ENCODE peak calls at places on chromosome 18, in five cellular contexts. P is tibial artery; J is CD8-positive, alpha-beta T cell; F is right atrium auricular region; I is A549. D is an unnamed sample.
A peak's percentile ranks its signal among the peaks of the same experiment; 100 is the strongest.

GRCh38 chr18:10234281-10234680 is 220.2 kb upstream of the APCDD1 start:
- DNase-seq in P (no peak), J (no peak), F (no peak), I (no peak), D (peak; percentile 39)

GRCh38 chr18:26655614-26656400 is 107.5 kb upstream of the KCTD1 start:
- DNase-seq in P (peak; percentile 74), J (no peak), F (no peak), I (peak; percentile 75), D (peak; percentile 59)

GRCh38 chr18:67924656-67925055 is 408.1 kb upstream of the DSEL start:
- DNase-seq in P (no peak), J (no peak), F (no peak), I (no peak), D (no peak)

GRCh38 chr18:26863122-26863879 is 2.2 kb downstream of the AQP4 start:
- DNase-seq in P (no peak), J (no peak), F (peak; percentile 63), I (peak; percentile 33), D (no peak)

GRCh38 chr18:28177828-28178635 is 1.1 kb upstream of the CDH2 start:
- DNase-seq in P (no peak), J (no peak), F (no peak), I (peak; percentile 66), D (peak; percentile 17)

GRCh38 chr18:71194438-71194837 is 905.6 kb downstream of the SOCS6 start:
- DNase-seq in P (no peak), J (no peak), F (no peak), I (no peak), D (no peak)

GRCh38 chr18:26185267-26185666 is 41.0 kb upstream of the TAF4B start:
- DNase-seq in P (no peak), J (no peak), F (no peak), I (peak; percentile 55), D (no peak)

GRCh38 chr18:59517446-59518171 is 158.5 kb upstream of the LMAN1 start:
- DNase-seq in P (no peak), J (no peak), F (no peak), I (no peak), D (no peak)

GRCh38 chr18:9826666-9827065 is 59.1 kb upstream of the TXNDC2 start:
- DNase-seq in P (no peak), J (no peak), F (no peak), I (no peak), D (no peak)

GRCh38 chr18:50285071-50285470 is 2.4 kb downstream of the CXXC1 start:
- DNase-seq in P (no peak), J (no peak), F (no peak), I (no peak), D (no peak)

GRCh38 chr18:12308386-12309100 is 502 bp downstream of the TUBB6 start:
- DNase-seq in P (peak; percentile 94), J (no peak), F (peak; percentile 96), I (peak; percentile 75), D (peak; percentile 90)

GRCh38 chr18:47209166-47209565 is 33.0 kb upstream of the IER3IP1 start:
- DNase-seq in P (no peak), J (no peak), F (no peak), I (no peak), D (no peak)

GRCh38 chr18:45336431-45336830 is 278.8 kb upstream of the SLC14A2 start:
- DNase-seq in P (no peak), J (no peak), F (no peak), I (no peak), D (no peak)

GRCh38 chr18:28168725-28169124 is 8.2 kb downstream of the CDH2 start:
- DNase-seq in P (no peak), J (no peak), F (no peak), I (no peak), D (no peak)

GRCh38 chr18:44098551-44099098 is 582.1 kb upstream of the SETBP1 start:
- DNase-seq in P (no peak), J (no peak), F (no peak), I (peak; percentile 4), D (peak; percentile 20)

GRCh38 chr18:74950479-74950878 is 258.5 kb downstream of the PTGR3 start:
- DNase-seq in P (no peak), J (no peak), F (no peak), I (no peak), D (no peak)

GRCh38 chr18:53644799-53645471 is 579.5 kb downstream of the MBD2 start:
- DNase-seq in P (no peak), J (no peak), F (no peak), I (no peak), D (no peak)

GRCh38 chr18:40984856-40985255 is 970.2 kb upstream of the PIK3C3 start:
- DNase-seq in P (no peak), J (no peak), F (no peak), I (no peak), D (no peak)

GRCh38 chr18:69874058-69874457 is 73.6 kb downstream of the CD226 start:
- DNase-seq in P (no peak), J (no peak), F (no peak), I (no peak), D (no peak)

GRCh38 chr18:28175047-28175929 is 1.6 kb downstream of the CDH2 start:
- DNase-seq in P (no peak), J (no peak), F (no peak), I (peak; percentile 25), D (peak; percentile 13)

GRCh38 chr18:33983126-33983525 is 241.6 kb downstream of the NOL4 start:
- DNase-seq in P (no peak), J (no peak), F (no peak), I (no peak), D (no peak)

GRCh38 chr18:46636040-46636630 is 20.9 kb downstream of the LOXHD1 start:
- DNase-seq in P (no peak), J (no peak), F (peak; percentile 38), I (no peak), D (no peak)

GRCh38 chr18:22470511-22471181 is 52.9 kb upstream of the CTAGE1 start:
- DNase-seq in P (peak; percentile 80), J (no peak), F (no peak), I (peak; percentile 24), D (no peak)

GRCh38 chr18:11654736-11655604 is 34.1 kb upstream of the GNAL start:
- DNase-seq in P (no peak), J (peak; percentile 20), F (no peak), I (peak; percentile 37), D (peak; percentile 37)

GRCh38 chr18:34957119-34957863 is 83.9 kb upstream of the MAPRE2 start:
- DNase-seq in P (no peak), J (no peak), F (no peak), I (no peak), D (no peak)

GRCh38 chr18:31983976-31984375 is 34.6 kb upstream of the RNF125 start:
- DNase-seq in P (no peak), J (no peak), F (no peak), I (no peak), D (no peak)

GRCh38 chr18:26757263-26758019 is 108.1 kb downstream of the AQP4 start:
- DNase-seq in P (no peak), J (no peak), F (no peak), I (peak; percentile 67), D (no peak)

GRCh38 chr18:51169731-51170130 is 27.8 kb downstream of the MEX3C start:
- DNase-seq in P (no peak), J (no peak), F (no peak), I (no peak), D (no peak)

GRCh38 chr18:23578891-23579653 is 7.2 kb downstream of the NPC1 start:
- DNase-seq in P (no peak), J (no peak), F (no peak), I (no peak), D (no peak)
- H3K4me1 ChIP-seq in P (no peaks in the 10 kb centered on the region), J (peaks cover 23% of the 10 kb centered on the region), F (peaks cover 38% of the 10 kb centered on the region), I (peaks cover 36% of the 10 kb centered on the region), D (no peaks in the 10 kb centered on the region)

GRCh38 chr18:4130734-4131719 is 324.1 kb downstream of the DLGAP1 start:
- DNase-seq in P (no peak), J (no peak), F (no peak), I (no peak), D (no peak)
- H3K4me1 ChIP-seq in P (no peaks in the 10 kb centered on the region), J (no peaks in the 10 kb centered on the region), F (peaks cover 3% of the 10 kb centered on the region), I (no peaks in the 10 kb centered on the region), D (no peaks in the 10 kb centered on the region)

GRCh38 chr18:55489742-55490055 is 98.3 kb downstream of the TCF4 start:
- DNase-seq in P (no peak), J (no peak), F (no peak), I (no peak), D (no peak)

GRCh38 chr18:55494441-55494840 is 93.6 kb downstream of the TCF4 start:
- DNase-seq in P (no peak), J (no peak), F (no peak), I (no peak), D (no peak)

GRCh38 chr18:55489034-55489741 is 98.8 kb downstream of the TCF4 start:
- DNase-seq in P (no peak), J (no peak), F (no peak), I (no peak), D (no peak)

GRCh38 chr18:55488473-55488872 is 99.5 kb downstream of the TCF4 start:
- DNase-seq in P (no peak), J (no peak), F (no peak), I (no peak), D (no peak)

DNA sequence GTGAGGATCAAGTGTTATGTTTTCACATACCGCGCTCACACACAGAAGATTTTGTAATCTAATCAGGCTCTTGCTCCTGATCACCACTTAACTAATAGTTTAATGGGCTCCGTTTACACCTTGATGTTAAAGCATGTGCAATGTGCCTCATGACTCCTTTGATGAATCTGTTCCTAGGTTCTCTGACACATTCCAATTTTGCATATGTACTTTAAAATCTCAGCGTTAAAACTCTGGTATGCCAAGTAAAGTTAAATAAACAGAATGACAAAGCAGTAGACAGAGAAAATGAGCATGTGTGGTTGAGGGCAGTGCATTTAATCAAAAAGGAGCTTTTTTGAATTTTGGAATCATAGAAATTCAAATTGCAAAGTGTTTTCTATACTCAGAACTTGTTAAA is 96.4 kb downstream of the TCF4 start:
- DNase-seq in P (no peak), J (no peak), F (no peak), I (no peak), D (no peak)
- H3K4me1 ChIP-seq in P (no peaks in the 10 kb centered on the region), J (peaks cover 7% of the 10 kb centered on the region), F (peaks cover 28% of the 10 kb centered on the region), I (no peaks in the 10 kb centered on the region), D (no peaks in the 10 kb centered on the region)

GRCh38 chr18:48845174-48845573 is 105.6 kb downstream of the SMAD7 start:
- DNase-seq in P (peak; percentile 29), J (no peak), F (no peak), I (no peak), D (no peak)

GRCh38 chr18:48848641-48849143 is 102.1 kb downstream of the SMAD7 start:
- DNase-seq in P (no peak), J (no peak), F (no peak), I (peak; percentile 46), D (peak; percentile 33)

GRCh38 chr18:48847807-48848486 is 102.8 kb downstream of the SMAD7 start:
- DNase-seq in P (no peak), J (no peak), F (no peak), I (no peak), D (no peak)

GRCh38 chr18:48844271-48844670 is 106.5 kb downstream of the SMAD7 start:
- DNase-seq in P (peak; percentile 60), J (no peak), F (no peak), I (no peak), D (no peak)

DNA sequence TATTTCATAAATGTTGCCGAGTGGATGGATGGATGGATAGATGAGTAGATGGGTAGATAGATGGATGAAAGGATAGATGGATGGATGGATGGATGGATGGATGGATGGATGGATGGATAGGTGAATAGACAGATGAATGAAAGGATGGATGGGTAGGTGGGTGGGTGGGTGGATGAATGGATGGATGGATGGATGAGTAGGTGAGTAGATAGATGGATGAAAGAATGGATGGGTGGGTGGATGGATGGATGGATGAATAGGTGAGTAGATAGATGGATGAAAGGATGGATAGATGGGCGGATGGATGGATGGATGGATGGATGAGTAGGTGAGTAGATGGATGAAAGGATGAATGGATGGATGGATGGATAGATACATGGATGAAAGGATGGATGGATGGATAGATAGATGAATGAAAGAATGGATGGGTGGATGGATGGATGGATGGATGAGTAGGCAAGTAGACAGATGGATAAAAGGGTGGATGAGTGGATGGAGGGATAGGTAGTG is 104.3 kb downstream of the SMAD7 start:
- DNase-seq in P (no peak), J (no peak), F (no peak), I (no peak), D (no peak)
- H3K4me1 ChIP-seq in P (no peaks in the 10 kb centered on the region), J (peaks cover 27% of the 10 kb centered on the region), F (peaks cover 73% of the 10 kb centered on the region), I (peaks cover 32% of the 10 kb centered on the region), D (no peaks in the 10 kb centered on the region)

D was measured in uterus.